ENCODE peak calls at places on chromosomes 5 and 9, in eight cellular contexts. One of them, this sample, is unnamed.

GRCh38 chr5:180296778-180297177 is 4.9 kb upstream of the MAPK9 start:
- DNase-seq in GM20000: no peak
- DNase-seq in mesothelial cell of epicardium: no peak
- DNase-seq in epithelial cell of esophagus: no peak
- DNase-seq in MCF 10A: no peak
- DNase-seq in CD8-positive, alpha-beta T cell: no peak
- DNase-seq in psoas muscle: no peak
- DNase-seq in stomach: no peak
- DNase-seq in this sample: no peak

GRCh38 chr5:123124495-123125171 is 35.6 kb downstream of the PRDM6 start:
- DNase-seq in GM20000: no peak
- DNase-seq in MCF 10A: no peak
- DNase-seq in stomach: no peak
- DNase-seq in psoas muscle: no peak
- DNase-seq in CD8-positive, alpha-beta T cell: no peak
- DNase-seq in mesothelial cell of epicardium: no peak
- DNase-seq in epithelial cell of esophagus: no peak
- DNase-seq in this sample: no peak

GRCh38 chr5:135262364-135262763 is 136.7 kb downstream of the MACROH2A1 start:
- DNase-seq in psoas muscle: no peak
- DNase-seq in epithelial cell of esophagus: no peak
- DNase-seq in CD8-positive, alpha-beta T cell: no peak
- DNase-seq in mesothelial cell of epicardium: no peak
- DNase-seq in stomach: no peak
- DNase-seq in MCF 10A: no peak
- DNase-seq in GM20000: no peak
- DNase-seq in this sample: no peak

GRCh38 chr5:31415009-31415923 is 116.6 kb downstream of the DROSHA start:
- DNase-seq in CD8-positive, alpha-beta T cell: no peak
- DNase-seq in epithelial cell of esophagus: no peak
- DNase-seq in stomach: no peak
- DNase-seq in GM20000: no peak
- DNase-seq in mesothelial cell of epicardium: no peak
- DNase-seq in MCF 10A: no peak
- DNase-seq in psoas muscle: no peak
- DNase-seq in this sample: no peak

GRCh38 chr5:13746026-13746425 is 198.5 kb downstream of the DNAH5 start:
- DNase-seq in GM20000: no peak
- DNase-seq in psoas muscle: no peak
- DNase-seq in MCF 10A: no peak
- DNase-seq in CD8-positive, alpha-beta T cell: no peak
- DNase-seq in mesothelial cell of epicardium: no peak
- DNase-seq in stomach: no peak
- DNase-seq in epithelial cell of esophagus: peak; percentile 13
- DNase-seq in this sample: no peak

GRCh38 chr5:126723643-126724042 is 53.3 kb upstream of the LMNB1 start:
- DNase-seq in stomach: no peak
- DNase-seq in epithelial cell of esophagus: no peak
- DNase-seq in mesothelial cell of epicardium: no peak
- DNase-seq in CD8-positive, alpha-beta T cell: no peak
- DNase-seq in MCF 10A: no peak
- DNase-seq in GM20000: no peak
- DNase-seq in psoas muscle: no peak
- DNase-seq in this sample: no peak

GRCh38 chr5:132099905-132100304 is 26.3 kb downstream of the CSF2 start:
- DNase-seq in epithelial cell of esophagus: no peak
- DNase-seq in MCF 10A: no peak
- DNase-seq in psoas muscle: no peak
- DNase-seq in stomach: no peak
- DNase-seq in GM20000: no peak
- DNase-seq in mesothelial cell of epicardium: no peak
- DNase-seq in CD8-positive, alpha-beta T cell: no peak
- DNase-seq in this sample: no peak

GRCh38 chr5:98308960-98309359 is 464.5 kb upstream of the RGMB start:
- DNase-seq in epithelial cell of esophagus: peak; percentile 67
- DNase-seq in mesothelial cell of epicardium: no peak
- DNase-seq in MCF 10A: no peak
- DNase-seq in stomach: no peak
- DNase-seq in CD8-positive, alpha-beta T cell: no peak
- DNase-seq in GM20000: no peak
- DNase-seq in psoas muscle: no peak
- DNase-seq in this sample: no peak

GRCh38 chr9:129343697-129344375 is 165.8 kb upstream of the IER5L start:
- DNase-seq in CD8-positive, alpha-beta T cell: no peak
- DNase-seq in MCF 10A: no peak
- DNase-seq in psoas muscle: peak; percentile 73
- DNase-seq in stomach: peak; percentile 42
- DNase-seq in GM20000: no peak
- DNase-seq in epithelial cell of esophagus: no peak
- DNase-seq in mesothelial cell of epicardium: no peak
- DNase-seq in this sample: no peak

GRCh38 chr5:136811551-136811950 is 446.2 kb upstream of the TRPC7 start:
- DNase-seq in psoas muscle: peak; percentile 19
- DNase-seq in stomach: no peak
- DNase-seq in MCF 10A: peak; percentile 76
- DNase-seq in GM20000: no peak
- DNase-seq in CD8-positive, alpha-beta T cell: no peak
- DNase-seq in epithelial cell of esophagus: peak; percentile 90
- DNase-seq in mesothelial cell of epicardium: no peak
- DNase-seq in this sample: no peak

GRCh38 chr5:71621268-71621667 is 34.1 kb downstream of the MCCC2 start:
- DNase-seq in psoas muscle: no peak
- DNase-seq in stomach: no peak
- DNase-seq in GM20000: no peak
- DNase-seq in epithelial cell of esophagus: no peak
- DNase-seq in MCF 10A: no peak
- DNase-seq in mesothelial cell of epicardium: no peak
- DNase-seq in CD8-positive, alpha-beta T cell: no peak
- DNase-seq in this sample: no peak

GRCh38 chr9:80881946-80882345 is 807.4 kb downstream of the TLE1 start:
- DNase-seq in MCF 10A: no peak
- DNase-seq in stomach: no peak
- DNase-seq in CD8-positive, alpha-beta T cell: no peak
- DNase-seq in psoas muscle: no peak
- DNase-seq in GM20000: no peak
- DNase-seq in epithelial cell of esophagus: no peak
- DNase-seq in mesothelial cell of epicardium: no peak
- DNase-seq in this sample: no peak

GRCh38 chr9:114285166-114285867 is 37.6 kb upstream of the ORM1 start:
- DNase-seq in CD8-positive, alpha-beta T cell: no peak
- DNase-seq in GM20000: no peak
- DNase-seq in mesothelial cell of epicardium: peak; percentile 45
- DNase-seq in stomach: no peak
- DNase-seq in psoas muscle: peak; percentile 14
- DNase-seq in MCF 10A: peak; percentile 68
- DNase-seq in epithelial cell of esophagus: peak; percentile 73
- DNase-seq in this sample: no peak

GRCh38 chr5:179342577-179342976 is 2.7 kb downstream of the ADAMTS2 start:
- DNase-seq in GM20000: no peak
- DNase-seq in mesothelial cell of epicardium: no peak
- DNase-seq in MCF 10A: no peak
- DNase-seq in psoas muscle: peak; percentile 33
- DNase-seq in stomach: no peak
- DNase-seq in epithelial cell of esophagus: no peak
- DNase-seq in CD8-positive, alpha-beta T cell: no peak
- DNase-seq in this sample: peak; percentile 25

GRCh38 chr5:137667341-137667740 is 68.5 kb downstream of the KLHL3 start:
- DNase-seq in GM20000: no peak
- DNase-seq in stomach: no peak
- DNase-seq in psoas muscle: no peak
- DNase-seq in MCF 10A: no peak
- DNase-seq in mesothelial cell of epicardium: no peak
- DNase-seq in epithelial cell of esophagus: no peak
- DNase-seq in CD8-positive, alpha-beta T cell: no peak
- DNase-seq in this sample: no peak

GRCh38 chr5:1239514-1240251 is 14.5 kb downstream of the SLC6A18 start:
- DNase-seq in CD8-positive, alpha-beta T cell: no peak
- DNase-seq in stomach: peak; percentile 32
- DNase-seq in MCF 10A: peak; percentile 7
- DNase-seq in psoas muscle: no peak
- DNase-seq in mesothelial cell of epicardium: no peak
- DNase-seq in GM20000: no peak
- DNase-seq in epithelial cell of esophagus: no peak
- DNase-seq in this sample: no peak

GRCh38 chr9:126988857-126989256 is 74.3 kb downstream of the RALGPS1 start:
- DNase-seq in GM20000: no peak
- DNase-seq in MCF 10A: no peak
- DNase-seq in CD8-positive, alpha-beta T cell: no peak
- DNase-seq in stomach: no peak
- DNase-seq in epithelial cell of esophagus: no peak
- DNase-seq in psoas muscle: no peak
- DNase-seq in mesothelial cell of epicardium: no peak
- DNase-seq in this sample: no peak

DNA sequence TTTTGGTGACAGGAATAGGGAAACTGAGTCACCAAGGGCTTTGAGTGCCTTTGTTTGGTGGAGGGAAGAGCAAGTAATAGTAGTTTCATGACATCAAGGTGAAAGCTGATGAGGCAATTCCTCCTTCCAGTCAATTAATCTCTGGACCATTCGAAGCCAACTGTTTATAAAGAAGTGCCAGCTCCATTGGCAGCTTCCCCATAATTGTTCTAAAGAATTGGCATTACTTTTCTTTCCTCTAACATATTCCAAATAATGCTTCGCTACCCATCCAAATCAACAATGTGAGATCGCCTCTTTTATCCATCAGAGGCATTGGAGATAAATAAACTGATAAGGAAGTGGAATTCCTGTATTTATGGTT is 132.4 kb downstream of the NPR3 start:
- DNase-seq in stomach: no peak
- DNase-seq in GM20000: no peak
- DNase-seq in MCF 10A: no peak
- DNase-seq in mesothelial cell of epicardium: no peak
- DNase-seq in epithelial cell of esophagus: no peak
- DNase-seq in psoas muscle: no peak
- DNase-seq in CD8-positive, alpha-beta T cell: no peak
- DNase-seq in this sample: no peak
- TF ChIP-seq CTCF in stomach: no peak
- TF ChIP-seq CTCF in GM20000: no peak
- TF ChIP-seq CTCF in MCF 10A: no peak
- TF ChIP-seq CTCF in mesothelial cell of epicardium: no peak
- TF ChIP-seq CTCF in epithelial cell of esophagus: no peak
- TF ChIP-seq CTCF in psoas muscle: no peak
- TF ChIP-seq CTCF in CD8-positive, alpha-beta T cell: no peak
- TF ChIP-seq CTCF in this sample: no peak

DNA sequence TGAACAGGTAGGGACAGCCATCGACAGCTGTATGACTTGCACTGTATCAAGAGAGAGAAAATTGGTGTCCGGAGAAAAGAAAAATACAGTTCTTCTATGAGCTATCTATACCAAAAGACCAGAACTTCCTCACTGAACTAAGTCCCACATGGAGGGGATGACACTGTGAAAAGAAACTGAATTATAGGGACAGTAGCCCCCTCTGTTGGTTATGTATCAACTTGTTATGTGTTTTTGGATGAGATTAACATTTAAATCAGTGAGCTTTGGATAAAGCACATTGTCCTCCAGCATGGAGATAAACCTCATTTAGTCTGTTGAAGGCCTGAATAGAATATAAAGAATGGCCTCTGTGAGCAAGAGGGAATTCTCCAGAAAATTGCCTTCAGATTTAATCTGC is 176.6 kb upstream of the SH3GL2 start:
- DNase-seq in stomach: no peak
- DNase-seq in GM20000: no peak
- DNase-seq in epithelial cell of esophagus: peak; percentile 48
- DNase-seq in MCF 10A: peak; percentile 44
- DNase-seq in mesothelial cell of epicardium: no peak
- DNase-seq in psoas muscle: no peak
- DNase-seq in CD8-positive, alpha-beta T cell: no peak
- DNase-seq in this sample: no peak
- TF ChIP-seq CTCF in stomach: no peak
- TF ChIP-seq CTCF in GM20000: no peak
- TF ChIP-seq CTCF in epithelial cell of esophagus: no peak
- TF ChIP-seq CTCF in MCF 10A: no peak
- TF ChIP-seq CTCF in mesothelial cell of epicardium: no peak
- TF ChIP-seq CTCF in psoas muscle: no peak
- TF ChIP-seq CTCF in CD8-positive, alpha-beta T cell: no peak
- TF ChIP-seq CTCF in this sample: peak; percentile 41

GRCh38 chr9:137428311-137428630 is 5.1 kb downstream of the NOXA1 start:
- DNase-seq in psoas muscle: peak; percentile 4
- DNase-seq in epithelial cell of esophagus: no peak
- DNase-seq in GM20000: no peak
- DNase-seq in mesothelial cell of epicardium: no peak
- DNase-seq in CD8-positive, alpha-beta T cell: no peak
- DNase-seq in stomach: no peak
- DNase-seq in MCF 10A: no peak
- DNase-seq in this sample: no peak
- TF ChIP-seq CTCF in psoas muscle: no peak
- TF ChIP-seq CTCF in epithelial cell of esophagus: no peak
- TF ChIP-seq CTCF in GM20000: no peak
- TF ChIP-seq CTCF in mesothelial cell of epicardium: no peak
- TF ChIP-seq CTCF in CD8-positive, alpha-beta T cell: no peak
- TF ChIP-seq CTCF in stomach: no peak
- TF ChIP-seq CTCF in MCF 10A: no peak
- TF ChIP-seq CTCF in this sample: no peak

GRCh38 chr9:116219686-116220085 is 66.1 kb downstream of the PAPPA start:
- DNase-seq in epithelial cell of esophagus: no peak
- DNase-seq in GM20000: no peak
- DNase-seq in psoas muscle: no peak
- DNase-seq in stomach: no peak
- DNase-seq in MCF 10A: no peak
- DNase-seq in CD8-positive, alpha-beta T cell: no peak
- DNase-seq in mesothelial cell of epicardium: no peak
- DNase-seq in this sample: no peak

GRCh38 chr9:116213673-116214047 is 60.1 kb downstream of the PAPPA start:
- DNase-seq in GM20000: no peak
- DNase-seq in stomach: no peak
- DNase-seq in MCF 10A: no peak
- DNase-seq in CD8-positive, alpha-beta T cell: no peak
- DNase-seq in mesothelial cell of epicardium: no peak
- DNase-seq in epithelial cell of esophagus: no peak
- DNase-seq in psoas muscle: no peak
- DNase-seq in this sample: no peak

GRCh38 chr9:116212986-116213672 is 59.5 kb downstream of the PAPPA start:
- DNase-seq in epithelial cell of esophagus: no peak
- DNase-seq in psoas muscle: no peak
- DNase-seq in MCF 10A: no peak
- DNase-seq in stomach: no peak
- DNase-seq in CD8-positive, alpha-beta T cell: no peak
- DNase-seq in mesothelial cell of epicardium: no peak
- DNase-seq in GM20000: no peak
- DNase-seq in this sample: no peak

GRCh38 chr9:116223926-116224325 is 70.3 kb downstream of the PAPPA start:
- DNase-seq in epithelial cell of esophagus: no peak
- DNase-seq in GM20000: no peak
- DNase-seq in mesothelial cell of epicardium: no peak
- DNase-seq in MCF 10A: no peak
- DNase-seq in psoas muscle: no peak
- DNase-seq in stomach: no peak
- DNase-seq in CD8-positive, alpha-beta T cell: no peak
- DNase-seq in this sample: no peak

DNA sequence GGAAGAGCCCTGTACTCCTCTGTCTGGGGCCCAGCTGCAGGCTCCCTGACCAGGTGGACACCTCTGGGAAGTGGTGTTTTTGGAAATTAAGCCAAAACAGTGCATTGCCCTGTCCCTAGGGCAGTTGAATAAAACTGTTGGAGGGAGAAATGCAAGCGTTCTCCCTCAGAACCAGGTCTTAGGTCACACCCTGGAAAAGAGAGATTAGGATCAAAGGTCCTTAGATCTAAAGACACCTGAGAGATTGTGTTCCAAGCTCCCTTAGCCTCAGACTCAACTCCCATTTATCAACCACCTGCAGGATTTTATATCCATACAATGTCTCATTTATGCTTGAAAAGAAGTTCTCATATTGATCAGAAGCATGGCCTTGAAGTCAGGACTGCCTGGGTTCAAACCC is 64.8 kb downstream of the PAPPA start:
- DNase-seq in CD8-positive, alpha-beta T cell: no peak
- DNase-seq in GM20000: no peak
- DNase-seq in epithelial cell of esophagus: no peak
- DNase-seq in MCF 10A: no peak
- DNase-seq in stomach: no peak
- DNase-seq in psoas muscle: no peak
- DNase-seq in mesothelial cell of epicardium: no peak
- DNase-seq in this sample: no peak
- TF ChIP-seq CTCF in CD8-positive, alpha-beta T cell: no peak
- TF ChIP-seq CTCF in GM20000: no peak
- TF ChIP-seq CTCF in epithelial cell of esophagus: no peak
- TF ChIP-seq CTCF in MCF 10A: no peak
- TF ChIP-seq CTCF in stomach: no peak
- TF ChIP-seq CTCF in psoas muscle: no peak
- TF ChIP-seq CTCF in mesothelial cell of epicardium: no peak
- TF ChIP-seq CTCF in this sample: no peak

This sample was measured in neural crest cell.